ENCODE peak calls at places on chromosomes 16 and 17, in nine cellular contexts. One of them, this sample, is unnamed.

GRCh38 chr16:47970291-47970931 is 185.4 kb downstream of the ABCC12 start:
- DNase-seq in Peyer's patch: no peak
- DNase-seq in body of pancreas: no peak
- DNase-seq in Panc1: no peak
- DNase-seq in AG10803: peak
- DNase-seq in AG04450: peak
- DNase-seq in fibroblast of mammary gland: peak
- DNase-seq in AG09319: no peak
- DNase-seq in hepatocyte: peak
- DNase-seq in this sample: peak

GRCh38 chr17:41520821-41521521 is 2.3 kb upstream of the KRT15 start:
- DNase-seq in AG09319: no peak
- DNase-seq in hepatocyte: peak
- DNase-seq in body of pancreas: no peak
- DNase-seq in fibroblast of mammary gland: no peak
- DNase-seq in AG04450: no peak
- DNase-seq in Panc1: no peak
- DNase-seq in AG10803: no peak
- DNase-seq in Peyer's patch: peak
- DNase-seq in this sample: no peak

GRCh38 chr16:84266451-84266850 is 26.6 kb upstream of the KCNG4 start:
- DNase-seq in Panc1: no peak
- DNase-seq in fibroblast of mammary gland: peak
- DNase-seq in AG10803: peak
- DNase-seq in body of pancreas: peak
- DNase-seq in Peyer's patch: peak
- DNase-seq in hepatocyte: peak
- DNase-seq in AG09319: peak
- DNase-seq in AG04450: no peak
- DNase-seq in this sample: peak

GRCh38 chr17:80345841-80346497 is 69.0 kb upstream of the ENDOV start:
- DNase-seq in body of pancreas: no peak
- DNase-seq in Panc1: no peak
- DNase-seq in Peyer's patch: no peak
- DNase-seq in AG10803: no peak
- DNase-seq in AG04450: no peak
- DNase-seq in hepatocyte: no peak
- DNase-seq in AG09319: no peak
- DNase-seq in fibroblast of mammary gland: no peak
- DNase-seq in this sample: no peak

GRCh38 chr16:67917852-67918236 is 13.8 kb downstream of the CTRL start:
- DNase-seq in AG04450: no peak
- DNase-seq in AG09319: no peak
- DNase-seq in AG10803: peak
- DNase-seq in Peyer's patch: no peak
- DNase-seq in fibroblast of mammary gland: peak
- DNase-seq in body of pancreas: no peak
- DNase-seq in Panc1: peak
- DNase-seq in hepatocyte: peak
- DNase-seq in this sample: peak

GRCh38 chr17:63519972-63520882 is 2.9 kb upstream of the KCNH6 start:
- DNase-seq in Panc1: no peak
- DNase-seq in AG04450: no peak
- DNase-seq in fibroblast of mammary gland: no peak
- DNase-seq in AG10803: no peak
- DNase-seq in body of pancreas: peak
- DNase-seq in AG09319: no peak
- DNase-seq in Peyer's patch: peak
- DNase-seq in hepatocyte: peak
- DNase-seq in this sample: no peak

GRCh38 chr16:86261379-86261778 is 248.9 kb upstream of the FOXF1 start:
- DNase-seq in Panc1: no peak
- DNase-seq in hepatocyte: no peak
- DNase-seq in fibroblast of mammary gland: peak
- DNase-seq in AG04450: no peak
- DNase-seq in body of pancreas: no peak
- DNase-seq in AG10803: no peak
- DNase-seq in Peyer's patch: no peak
- DNase-seq in AG09319: no peak
- DNase-seq in this sample: no peak

GRCh38 chr17:43599835-43600234 is 53.7 kb upstream of the ETV4 start:
- DNase-seq in AG09319: peak
- DNase-seq in AG10803: peak
- DNase-seq in AG04450: peak
- DNase-seq in Panc1: no peak
- DNase-seq in fibroblast of mammary gland: peak
- DNase-seq in hepatocyte: peak
- DNase-seq in body of pancreas: no peak
- DNase-seq in Peyer's patch: no peak
- DNase-seq in this sample: peak

GRCh38 chr16:66888647-66889615 is 8.6 kb downstream of the PDP2 start:
- DNase-seq in Panc1: no peak
- DNase-seq in hepatocyte: no peak
- DNase-seq in fibroblast of mammary gland: no peak
- DNase-seq in body of pancreas: no peak
- DNase-seq in AG09319: no peak
- DNase-seq in AG04450: no peak
- DNase-seq in AG10803: no peak
- DNase-seq in Peyer's patch: no peak
- DNase-seq in this sample: no peak

GRCh38 chr17:71423871-71424546 is 696.8 kb upstream of the SOX9 start:
- DNase-seq in fibroblast of mammary gland: no peak
- DNase-seq in AG09319: no peak
- DNase-seq in Peyer's patch: no peak
- DNase-seq in AG04450: peak
- DNase-seq in hepatocyte: no peak
- DNase-seq in body of pancreas: no peak
- DNase-seq in Panc1: peak
- DNase-seq in AG10803: peak
- DNase-seq in this sample: peak

GRCh38 chr16:11625769-11626168 is 39.0 kb upstream of the LITAF start:
- DNase-seq in Panc1: no peak
- DNase-seq in AG09319: no peak
- DNase-seq in fibroblast of mammary gland: no peak
- DNase-seq in hepatocyte: no peak
- DNase-seq in AG04450: no peak
- DNase-seq in Peyer's patch: no peak
- DNase-seq in body of pancreas: no peak
- DNase-seq in AG10803: no peak
- DNase-seq in this sample: no peak

GRCh38 chr16:11629071-11630030 is 38.9 kb upstream of the SNN start:
- DNase-seq in Peyer's patch: peak
- DNase-seq in AG10803: no peak
- DNase-seq in AG09319: no peak
- DNase-seq in hepatocyte: no peak
- DNase-seq in Panc1: no peak
- DNase-seq in AG04450: peak
- DNase-seq in fibroblast of mammary gland: no peak
- DNase-seq in body of pancreas: peak
- DNase-seq in this sample: no peak

GRCh38 chr16:11626657-11627291 is 40.1 kb upstream of the LITAF start:
- DNase-seq in AG09319: no peak
- DNase-seq in Peyer's patch: no peak
- DNase-seq in body of pancreas: no peak
- DNase-seq in AG04450: no peak
- DNase-seq in fibroblast of mammary gland: no peak
- DNase-seq in hepatocyte: no peak
- DNase-seq in Panc1: no peak
- DNase-seq in AG10803: no peak
- DNase-seq in this sample: no peak

GRCh38 chr16:11627292-11627663 is 40.6 kb upstream of the LITAF start:
- DNase-seq in AG04450: no peak
- DNase-seq in body of pancreas: no peak
- DNase-seq in Peyer's patch: no peak
- DNase-seq in AG09319: no peak
- DNase-seq in fibroblast of mammary gland: no peak
- DNase-seq in AG10803: no peak
- DNase-seq in hepatocyte: no peak
- DNase-seq in Panc1: no peak
- DNase-seq in this sample: no peak

GRCh38 chr16:11627822-11628457 is 40.3 kb upstream of the SNN start:
- DNase-seq in hepatocyte: peak
- DNase-seq in AG10803: peak
- DNase-seq in AG09319: peak
- DNase-seq in body of pancreas: no peak
- DNase-seq in Panc1: no peak
- DNase-seq in AG04450: no peak
- DNase-seq in fibroblast of mammary gland: peak
- DNase-seq in Peyer's patch: no peak
- DNase-seq in this sample: peak
- TF ChIP-seq CTCF in hepatocyte: no peak
- TF ChIP-seq CTCF in AG10803: no peak
- TF ChIP-seq CTCF in AG09319: no peak
- TF ChIP-seq CTCF in body of pancreas: no peak
- TF ChIP-seq CTCF in Panc1: no peak
- TF ChIP-seq CTCF in AG04450: no peak
- TF ChIP-seq CTCF in fibroblast of mammary gland: no peak
- TF ChIP-seq CTCF in Peyer's patch: no peak
- TF ChIP-seq CTCF in this sample: no peak

DNA sequence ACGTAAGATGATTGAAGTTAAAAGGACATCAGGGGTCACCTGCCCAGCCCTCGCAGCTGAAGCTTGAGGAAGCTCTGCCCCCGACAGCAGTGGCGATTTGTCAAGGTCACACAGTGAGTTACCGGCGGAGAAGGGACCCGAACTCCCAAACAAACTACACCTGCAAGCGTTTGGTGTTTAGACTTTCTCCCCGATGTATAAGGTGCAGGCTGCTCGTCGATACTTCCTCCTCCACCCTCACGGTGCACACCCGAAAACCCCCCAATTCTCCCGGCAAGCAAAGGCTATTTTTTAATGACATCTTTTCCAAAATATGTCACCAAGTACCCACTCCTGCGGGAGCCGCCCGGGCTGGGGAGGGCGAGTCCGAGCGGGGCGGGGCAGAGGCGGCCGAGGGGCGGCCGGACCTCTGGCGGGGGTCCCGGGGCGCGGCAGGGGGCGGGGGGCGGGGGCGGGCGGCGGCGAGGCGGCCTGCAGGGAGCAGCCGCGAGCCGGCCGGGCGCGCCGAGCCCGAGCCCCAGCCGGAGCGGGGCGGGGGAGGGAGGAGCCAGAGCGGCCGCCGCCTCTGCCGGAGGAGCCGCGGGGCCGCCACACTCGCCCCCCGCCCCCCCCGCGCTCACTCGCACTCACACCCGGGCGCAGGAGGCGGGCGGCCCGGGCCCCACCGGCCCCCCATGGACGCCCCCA is at the start of gene THRA:
- DNase-seq in AG09319: no peak
- DNase-seq in AG10803: peak
- DNase-seq in Panc1: no peak
- DNase-seq in fibroblast of mammary gland: no peak
- DNase-seq in AG04450: no peak
- DNase-seq in hepatocyte: peak
- DNase-seq in Peyer's patch: peak
- DNase-seq in body of pancreas: peak
- DNase-seq in this sample: no peak
- TF ChIP-seq CTCF in AG09319: no peak
- TF ChIP-seq CTCF in AG10803: peak
- TF ChIP-seq CTCF in Panc1: peak
- TF ChIP-seq CTCF in fibroblast of mammary gland: no peak
- TF ChIP-seq CTCF in AG04450: peak
- TF ChIP-seq CTCF in hepatocyte: no peak
- TF ChIP-seq CTCF in Peyer's patch: no peak
- TF ChIP-seq CTCF in body of pancreas: peak
- TF ChIP-seq CTCF in this sample: peak

GRCh38 chr17:45889579-45889978 is 4.8 kb upstream of the MAPT start:
- DNase-seq in Panc1: no peak
- DNase-seq in fibroblast of mammary gland: no peak
- DNase-seq in Peyer's patch: no peak
- DNase-seq in AG10803: no peak
- DNase-seq in hepatocyte: no peak
- DNase-seq in AG09319: no peak
- DNase-seq in AG04450: no peak
- DNase-seq in body of pancreas: no peak
- DNase-seq in this sample: no peak
- TF ChIP-seq CTCF in Panc1: peak
- TF ChIP-seq CTCF in fibroblast of mammary gland: peak
- TF ChIP-seq CTCF in Peyer's patch: no peak
- TF ChIP-seq CTCF in AG10803: no peak
- TF ChIP-seq CTCF in hepatocyte: no peak
- TF ChIP-seq CTCF in AG09319: no peak
- TF ChIP-seq CTCF in AG04450: peak
- TF ChIP-seq CTCF in body of pancreas: no peak
- TF ChIP-seq CTCF in this sample: peak

DNA sequence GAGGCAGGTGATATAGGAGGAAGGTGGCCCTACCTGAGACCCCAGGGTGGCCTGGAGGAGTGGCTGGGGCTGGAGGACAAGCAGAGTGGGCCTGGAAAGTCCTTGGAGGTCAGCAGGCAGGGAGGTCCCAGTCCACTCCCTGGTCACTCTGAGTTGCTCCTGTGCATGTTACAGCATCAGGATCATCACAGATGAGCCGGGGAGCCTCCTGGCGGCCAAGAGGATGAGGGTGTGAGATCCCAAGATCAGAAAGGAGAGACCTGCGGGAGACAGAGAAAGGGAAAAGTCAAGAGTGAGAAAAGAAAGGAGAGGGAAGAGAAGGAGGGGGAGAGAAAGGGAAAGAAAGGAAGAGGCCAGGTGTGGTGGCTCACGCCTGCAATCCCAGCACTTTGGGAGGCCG is 71.7 kb downstream of the MRM1 start:
- DNase-seq in body of pancreas: no peak
- DNase-seq in Peyer's patch: no peak
- DNase-seq in hepatocyte: no peak
- DNase-seq in Panc1: no peak
- DNase-seq in AG09319: no peak
- DNase-seq in AG10803: no peak
- DNase-seq in AG04450: no peak
- DNase-seq in fibroblast of mammary gland: no peak
- DNase-seq in this sample: no peak
- TF ChIP-seq CTCF in body of pancreas: no peak
- TF ChIP-seq CTCF in Peyer's patch: no peak
- TF ChIP-seq CTCF in hepatocyte: no peak
- TF ChIP-seq CTCF in Panc1: no peak
- TF ChIP-seq CTCF in AG09319: no peak
- TF ChIP-seq CTCF in AG10803: no peak
- TF ChIP-seq CTCF in AG04450: no peak
- TF ChIP-seq CTCF in fibroblast of mammary gland: no peak
- TF ChIP-seq CTCF in this sample: no peak

DNA sequence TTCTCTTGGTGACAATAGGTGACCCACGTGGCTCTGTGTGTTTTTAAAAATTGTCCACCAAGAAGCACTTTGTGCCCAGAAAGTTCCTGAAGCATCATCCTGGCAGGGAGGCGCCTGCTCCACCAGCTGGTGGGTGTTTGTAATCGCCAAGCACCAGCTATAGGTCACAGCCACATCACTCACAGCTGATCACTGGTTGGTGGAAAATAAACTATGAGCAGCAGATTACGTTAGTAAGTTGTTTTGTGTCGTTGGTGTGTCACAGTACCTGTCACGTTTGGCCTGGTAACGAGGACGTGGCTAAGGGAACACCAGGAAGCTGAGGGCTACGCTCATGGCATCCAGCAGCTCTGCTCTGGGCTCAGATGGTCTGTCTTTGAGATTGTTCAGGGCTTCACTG is 10.1 kb downstream of the MRM3 start:
- DNase-seq in AG09319: no peak
- DNase-seq in Peyer's patch: no peak
- DNase-seq in AG10803: no peak
- DNase-seq in Panc1: no peak
- DNase-seq in AG04450: no peak
- DNase-seq in body of pancreas: no peak
- DNase-seq in hepatocyte: no peak
- DNase-seq in fibroblast of mammary gland: peak
- DNase-seq in this sample: peak
- TF ChIP-seq CTCF in AG09319: no peak
- TF ChIP-seq CTCF in Peyer's patch: no peak
- TF ChIP-seq CTCF in AG10803: no peak
- TF ChIP-seq CTCF in Panc1: no peak
- TF ChIP-seq CTCF in AG04450: no peak
- TF ChIP-seq CTCF in body of pancreas: no peak
- TF ChIP-seq CTCF in hepatocyte: no peak
- TF ChIP-seq CTCF in fibroblast of mammary gland: no peak
- TF ChIP-seq CTCF in this sample: no peak